ENCODE peak calls at places on chromosomes 6 and 20, in nine cellular contexts. Q is stomach, K is suprapubic skin, C is transverse colon, E is Panc1, F is sigmoid colon, T is GM23338, D is H1, H is K562. Y is an unnamed sample. For H3K36me3, the result is how much of the 10 kb centered on the place peaks cover.

GRCh38 chr6:2970034-2970685 is 1.2 kb downstream of the SERPINB6 start:
- DNase-seq in Q (no peak), K (no peak), H (no peak), T (no peak), C (no peak), D (no peak), E (no peak), F (no peak), Y (no peak)

GRCh38 chr6:156269751-156270369 is 507.3 kb upstream of the ARID1B start:
- DNase-seq in D (no peak), K (no peak), H (no peak), C (no peak), F (no peak), Q (no peak), E (no peak), T (no peak), Y (no peak)

GRCh38 chr6:53359843-53360834 is 11.4 kb upstream of the ELOVL5 start:
- DNase-seq in K (no peak), H (no peak), T (no peak), Q (no peak), F (no peak), E (peak), C (no peak), D (no peak), Y (no peak)

GRCh38 chr6:132063738-132064137 is 112.6 kb upstream of the CCN2 start:
- DNase-seq in Q (no peak), F (no peak), T (no peak), C (no peak), H (no peak), E (no peak), D (no peak), K (no peak), Y (no peak)

GRCh38 chr6:54191460-54191859 is 80.2 kb downstream of the MLIP start:
- DNase-seq in Q (no peak), F (no peak), C (no peak), D (no peak), T (no peak), K (no peak), H (no peak), E (no peak), Y (peak)

GRCh38 chr6:66725670-66726069 is 1018.6 kb upstream of the EYS start:
- DNase-seq in H (no peak), Q (no peak), T (no peak), C (no peak), F (no peak), K (no peak), E (no peak), D (no peak), Y (no peak)

GRCh38 chr20:43840382-43841070 is 74.1 kb upstream of the TOX2 start:
- DNase-seq in D (peak), T (peak), H (no peak), Q (no peak), K (no peak), C (peak), F (peak), E (no peak), Y (no peak)

GRCh38 chr6:15461127-15461944 is 201.5 kb downstream of the DTNBP1 start:
- DNase-seq in C (no peak), E (no peak), Q (no peak), D (no peak), T (peak), K (no peak), F (no peak), H (no peak), Y (no peak)

GRCh38 chr6:131948221-131948661 is 2.9 kb downstream of the CCN2 start:
- DNase-seq in T (no peak), H (no peak), Q (no peak), C (no peak), D (no peak), E (no peak), K (no peak), F (no peak), Y (no peak)

GRCh38 chr6:45301348-45302142 is 26.6 kb upstream of the RUNX2 start:
- DNase-seq in Q (no peak), C (no peak), T (no peak), D (no peak), H (no peak), K (no peak), F (no peak), E (no peak), Y (no peak)

GRCh38 chr6:138231399-138231886 is 13.2 kb upstream of the PBOV1 start:
- DNase-seq in F (no peak), C (no peak), D (no peak), T (no peak), Q (peak), E (peak), H (no peak), K (no peak), Y (no peak)

GRCh38 chr6:118936304-118936703 is 1.3 kb upstream of the MCM9 start:
- DNase-seq in D (no peak), H (no peak), T (no peak), C (no peak), E (no peak), K (no peak), F (no peak), Q (no peak), Y (no peak)

GRCh38 chr20:6038256-6038655 is 15.6 kb downstream of the LRRN4 start:
- DNase-seq in Q (no peak), H (no peak), T (no peak), C (no peak), E (no peak), K (no peak), D (no peak), F (no peak), Y (no peak)
- H3K36me3 ChIP-seq in Q (half or more), H (half or more), T (under half), C (under half), E (under half), K (half or more), D (under half), F (under half), Y (half or more)

DNA sequence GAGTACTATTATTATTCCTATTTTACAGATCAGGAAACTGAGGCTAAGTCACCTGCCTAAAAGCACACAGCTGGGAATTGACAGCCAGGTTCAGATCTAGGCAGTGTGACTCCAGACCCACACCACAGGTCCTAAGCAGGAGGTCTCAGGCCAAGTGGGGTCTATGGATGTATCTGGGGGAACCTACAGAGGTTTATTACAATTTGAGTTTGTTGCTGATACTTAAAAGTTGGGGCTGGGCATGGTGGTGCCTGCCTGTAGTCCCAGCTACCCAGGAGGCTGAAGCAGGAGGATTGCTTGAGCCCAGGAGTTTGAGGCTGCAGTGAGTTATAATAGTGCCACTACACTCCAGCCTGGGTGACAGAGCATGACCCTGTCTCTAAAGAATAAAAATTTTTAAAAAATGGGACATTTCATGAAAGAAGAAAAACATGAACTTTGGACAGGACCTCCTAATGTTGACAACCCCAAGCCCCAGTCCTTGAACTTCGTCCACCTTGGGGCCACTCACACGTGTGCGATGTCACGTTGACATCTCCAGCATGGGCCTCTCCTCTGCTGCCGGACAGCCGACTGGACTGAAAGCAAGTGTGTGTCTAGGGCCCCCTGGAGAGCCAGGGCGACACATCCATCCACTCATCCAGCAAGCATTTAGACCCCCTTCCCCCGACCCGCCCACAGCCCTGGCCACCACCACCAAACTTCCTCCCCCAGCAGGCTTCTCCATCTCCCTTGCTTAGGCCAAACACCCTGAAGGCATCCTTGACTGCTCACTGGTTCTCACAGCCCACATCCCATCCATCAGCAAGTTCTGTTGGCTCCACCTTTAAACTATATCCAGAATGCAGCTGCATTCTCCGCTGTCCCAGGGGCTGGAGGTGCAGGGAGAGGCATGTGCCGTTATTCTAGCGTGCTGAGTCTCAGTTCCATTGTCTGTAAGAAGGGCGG is 40.0 kb downstream of the NOL4L start:
- DNase-seq in K (no peak), H (no peak), C (no peak), E (no peak), D (no peak), F (no peak), Q (no peak), T (no peak), Y (no peak)
- TF ChIP-seq POLR2AphosphoS5 in K (no peak), H (no peak), C (no peak), E (no peak), D (no peak), F (no peak), Q (no peak), T (no peak), Y (no peak)

GRCh38 chr6:42250509-42250908 is 32.8 kb upstream of the MRPS10 start:
- DNase-seq in K (no peak), C (no peak), D (no peak), F (no peak), Q (no peak), T (no peak), E (no peak), H (no peak), Y (no peak)
- H3K36me3 ChIP-seq in K (under half), C (under half), D (under half), F (under half), Q (half or more), T (under half), E (under half), H (under half), Y (under half)

GRCh38 chr6:33065312-33065711 is 8.1 kb downstream of the HLA-DPA1 start:
- DNase-seq in F (no peak), T (no peak), E (no peak), H (no peak), C (no peak), Q (no peak), D (no peak), K (no peak), Y (no peak)
- TF ChIP-seq POLR2AphosphoS5 in F (no peak), T (no peak), E (no peak), H (no peak), C (no peak), Q (no peak), D (no peak), K (no peak), Y (no peak)

DNA sequence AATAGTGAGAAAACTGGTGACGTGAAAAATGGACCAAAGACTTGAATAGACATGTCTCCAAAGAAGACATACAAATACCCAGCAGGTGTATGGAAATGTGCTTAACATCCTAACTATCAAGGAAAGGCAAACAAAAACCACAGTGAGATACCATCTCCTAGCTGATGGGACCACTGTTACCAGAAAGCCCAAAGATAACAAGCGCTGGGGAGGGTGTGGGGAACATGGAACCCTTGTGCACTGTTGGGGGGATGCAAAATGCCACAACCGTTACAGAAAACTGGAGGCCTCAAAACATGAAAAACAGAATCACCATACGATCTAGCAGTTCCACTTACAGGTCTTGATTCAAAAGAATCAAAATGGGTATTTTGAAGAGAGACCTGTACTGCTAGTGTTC is 19.8 kb upstream of the RBM38 start:
- DNase-seq in Q (no peak), H (no peak), D (no peak), C (no peak), T (no peak), K (no peak), F (no peak), E (no peak), Y (no peak)
- H3K36me3 ChIP-seq in Q (half or more), H (half or more), D (under half), C (under half), T (half or more), K (half or more), F (half or more), E (under half), Y (half or more)

GRCh38 chr6:135188718-135189117 is 7.6 kb downstream of the MYB start:
- DNase-seq in C (no peak), T (no peak), H (no peak), D (no peak), Q (no peak), K (no peak), E (no peak), F (no peak), Y (no peak)
- TF ChIP-seq POLR2AphosphoS5 in C (no peak), T (no peak), H (no peak), D (no peak), Q (no peak), K (no peak), E (no peak), F (no peak), Y (no peak)

DNA sequence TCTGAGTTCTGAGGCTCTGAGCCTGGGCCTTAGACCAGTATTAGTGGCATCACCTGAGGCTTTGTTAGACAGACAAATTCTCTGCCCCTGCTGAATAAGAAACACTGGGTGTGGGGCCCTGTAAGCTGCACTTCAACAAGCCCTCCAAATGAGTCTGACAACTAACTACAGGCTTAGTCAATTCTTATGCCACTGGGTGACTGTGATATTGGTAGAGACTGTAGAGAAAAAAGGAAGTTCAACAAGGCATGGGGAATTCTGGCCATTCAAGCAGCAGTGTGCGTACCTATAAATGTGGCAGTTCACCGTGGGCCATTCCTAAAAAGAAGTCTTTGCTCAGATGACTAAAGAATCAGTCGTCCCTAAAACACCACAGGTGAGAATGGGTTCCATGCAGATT is 82.7 kb downstream of the MDN1 start:
- DNase-seq in K (no peak), C (no peak), T (no peak), D (no peak), H (no peak), E (no peak), F (no peak), Q (no peak), Y (no peak)
- H3K36me3 ChIP-seq in K (half or more), C (under half), T (half or more), D (under half), H (half or more), E (under half), F (under half), Q (half or more), Y (half or more)

DNA sequence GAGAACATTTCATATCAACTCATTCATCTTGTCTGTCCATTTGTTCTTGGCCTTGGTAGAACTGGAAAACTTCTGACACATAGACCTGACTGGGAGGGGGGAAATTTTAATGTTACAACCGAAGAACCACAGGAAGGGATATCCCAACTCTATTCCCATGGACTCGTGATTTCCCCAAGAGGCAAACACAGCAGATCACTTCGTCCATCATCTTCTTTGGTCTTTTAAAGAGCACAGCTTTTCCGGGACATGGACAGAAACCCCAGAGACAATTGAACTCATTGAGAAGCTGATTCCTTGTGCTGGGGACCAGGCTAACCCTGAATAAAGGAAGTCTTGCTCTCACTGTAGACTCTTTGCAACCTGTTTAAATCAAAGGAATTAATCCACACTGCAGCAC is 66.3 kb upstream of the TMEM170B start:
- DNase-seq in K (no peak), D (no peak), C (no peak), H (no peak), F (no peak), E (no peak), Q (no peak), T (no peak), Y (no peak)
- TF ChIP-seq POLR2AphosphoS5 in K (no peak), D (no peak), C (no peak), H (no peak), F (no peak), E (no peak), Q (no peak), T (no peak), Y (no peak)

DNA sequence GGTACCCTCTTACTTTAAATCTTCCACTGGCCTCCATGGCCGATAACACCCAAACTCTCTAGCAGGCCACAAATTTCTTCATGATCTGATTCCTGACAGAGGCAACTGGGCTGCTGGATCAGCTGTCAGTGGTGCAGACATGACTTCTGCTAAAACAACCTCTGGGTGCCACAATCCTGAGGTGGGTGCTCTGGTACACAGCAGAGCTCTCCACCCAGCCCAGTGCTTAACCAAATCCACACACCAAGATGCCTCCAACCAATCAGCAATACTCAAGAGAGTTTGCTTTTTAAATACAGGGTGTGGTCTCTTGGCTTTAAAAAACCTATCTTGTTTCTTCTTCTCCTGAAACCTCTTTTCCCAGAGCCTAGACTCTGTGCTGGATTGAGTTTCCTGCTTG is 126.6 kb upstream of the SPACA1 start:
- DNase-seq in E (no peak), Q (no peak), K (no peak), T (no peak), F (no peak), D (no peak), H (no peak), C (no peak), Y (no peak)
- H3K36me3 ChIP-seq in E (under half), Q (under half), K (under half), T (under half), F (under half), D (under half), H (under half), C (under half), Y (under half)

DNA sequence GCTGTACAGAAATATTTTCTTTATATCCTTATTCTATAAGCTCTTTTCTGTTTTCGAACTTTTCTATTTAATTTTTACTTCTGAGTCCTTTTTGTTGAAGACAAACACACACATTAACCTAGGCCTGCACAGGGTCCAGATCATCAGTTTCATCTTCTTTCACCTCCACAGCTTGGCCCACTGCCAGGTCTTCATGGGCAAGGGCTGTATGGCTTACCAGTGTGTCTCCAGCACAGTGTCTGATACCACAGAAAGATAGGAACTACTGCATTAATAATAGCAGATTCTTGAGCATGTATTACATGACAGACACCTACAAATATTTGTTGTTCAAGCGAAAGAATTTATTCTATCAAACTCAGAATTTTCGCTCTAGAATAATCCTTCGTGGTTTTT is 24.4 kb downstream of the QKI start:
- DNase-seq in K (peak), T (no peak), D (no peak), H (peak), E (no peak), F (no peak), Q (peak), C (peak), Y (no peak)
- TF ChIP-seq POLR2AphosphoS5 in K (no peak), T (no peak), D (no peak), H (no peak), E (no peak), F (no peak), Q (no peak), C (no peak), Y (no peak)

Y was measured in SK-N-MC.